ENCODE peak calls at places on chromosomes 16 and 17, in five cellular contexts. E is upper lobe of right lung, O is MCF 10A, Q is cardiac fibroblast, V is uterus. S is an unnamed sample.

GRCh38 chr16:17538942-17539341 is 68.2 kb upstream of the XYLT1 start:
- DNase-seq in E (no peak), O (no peak), Q (no peak), V (no peak), S (peak)

GRCh38 chr16:61957075-61957474 is 79.2 kb downstream of the CDH8 start:
- DNase-seq in E (no peak), O (no peak), Q (no peak), V (no peak), S (no peak)

GRCh38 chr16:84927621-84928591 is 83.4 kb downstream of the ZDHHC7 start:
- DNase-seq in E (no peak), O (no peak), Q (no peak), V (peak), S (no peak)

GRCh38 chr16:87445486-87445885 is 47.3 kb downstream of the ZCCHC14 start:
- DNase-seq in E (no peak), O (no peak), Q (no peak), V (no peak), S (no peak)

GRCh38 chr17:58764373-58764772 is 8.7 kb downstream of the PPM1E start:
- DNase-seq in E (peak), O (no peak), Q (no peak), V (no peak), S (no peak)

GRCh38 chr16:75341934-75342811 is 90.7 kb upstream of the BCAR1 start:
- DNase-seq in E (no peak), O (peak), Q (peak), V (no peak), S (peak)

GRCh38 chr17:75003070-75003956 is 9.2 kb upstream of the MRPL58 start:
- DNase-seq in E (no peak), O (no peak), Q (no peak), V (no peak), S (no peak)

GRCh38 chr16:7548796-7549318 is 216.2 kb downstream of the RBFOX1 start:
- DNase-seq in E (no peak), O (no peak), Q (no peak), V (no peak), S (no peak)

GRCh38 chr16:87075319-87075860 is 241.8 kb downstream of the C16orf95 start:
- DNase-seq in E (no peak), O (no peak), Q (no peak), V (no peak), S (no peak)

GRCh38 chr16:68214726-68215125 is 21.2 kb downstream of the ESRP2 start:
- DNase-seq in E (no peak), O (no peak), Q (no peak), V (no peak), S (no peak)

GRCh38 chr17:74748529-74749261 is at the start of gene NHERF1:
- DNase-seq in E (peak), O (peak), Q (peak), V (peak), S (peak)

GRCh38 chr17:38511126-38512108 is 83.2 kb downstream of the ARHGAP23 start:
- DNase-seq in E (no peak), O (peak), Q (peak), V (peak), S (peak)

GRCh38 chr16:72721981-72722380 is 325.9 kb downstream of the ZFHX3 start:
- DNase-seq in E (no peak), O (no peak), Q (no peak), V (no peak), S (no peak)

GRCh38 chr16:85778873-85779272 is 20.5 kb downstream of the EMC8 start:
- DNase-seq in E (no peak), O (no peak), Q (no peak), V (no peak), S (no peak)

GRCh38 chr17:49093131-49093530 is 39.4 kb upstream of the B4GALNT2 start:
- DNase-seq in E (no peak), O (peak), Q (no peak), V (no peak), S (no peak)

GRCh38 chr16:69270831-69271230 is 40.3 kb upstream of the VPS4A start:
- DNase-seq in E (no peak), O (no peak), Q (peak), V (no peak), S (no peak)

GRCh38 chr16:47644661-47645060 is 183.5 kb downstream of the PHKB start:
- DNase-seq in E (no peak), O (peak), Q (peak), V (no peak), S (no peak)

GRCh38 chr17:78364436-78365281 is 4.8 kb upstream of the SOCS3 start:
- DNase-seq in E (no peak), O (no peak), Q (no peak), V (no peak), S (no peak)

GRCh38 chr17:59220328-59221158 is at the start of gene GDPD1:
- DNase-seq in E (peak), O (peak), Q (peak), V (peak), S (peak)

GRCh38 chr17:82230627-82231311 is 1.9 kb downstream of the SLC16A3 start:
- DNase-seq in E (peak), O (peak), Q (peak), V (peak), S (peak)

GRCh38 chr17:75110307-75110937 is 653 bp downstream of the ARMC7 start:
- DNase-seq in E (no peak), O (no peak), Q (no peak), V (peak), S (no peak)

GRCh38 chr16:57638381-57638780 is 10.0 kb downstream of the ADGRG1 start:
- DNase-seq in E (no peak), O (no peak), Q (no peak), V (no peak), S (no peak)

GRCh38 chr17:74877592-74878543 is 5.1 kb upstream of the FDXR start:
- DNase-seq in E (no peak), O (peak), Q (peak), V (no peak), S (no peak)

GRCh38 chr16:57194512-57194911 is 8.4 kb downstream of the RSPRY1 start:
- DNase-seq in E (no peak), O (peak), Q (peak), V (no peak), S (peak)

GRCh38 chr16:88785106-88785924 is at the start of gene PIEZO1:
- DNase-seq in E (peak), O (peak), Q (peak), V (peak), S (peak)

GRCh38 chr16:58417600-58417999 is 25.3 kb downstream of the GINS3 start:
- DNase-seq in E (peak), O (no peak), Q (no peak), V (no peak), S (no peak)

GRCh38 chr16:23318639-23319038 is 16.5 kb downstream of the SCNN1B start:
- DNase-seq in E (peak), O (no peak), Q (no peak), V (no peak), S (no peak)

GRCh38 chr16:49521706-49522325 is 148.2 kb downstream of the C16orf78 start:
- DNase-seq in E (no peak), O (no peak), Q (no peak), V (no peak), S (no peak)

GRCh38 chr17:59366773-59367656 is 35.6 kb downstream of the YPEL2 start:
- DNase-seq in E (peak), O (no peak), Q (peak), V (peak), S (peak)

GRCh38 chr17:29038511-29039300 is 4.2 kb upstream of the PIPOX start:
- DNase-seq in E (no peak), O (no peak), Q (no peak), V (no peak), S (no peak)

GRCh38 chr17:29042026-29042678 is 789 bp upstream of the PIPOX start:
- DNase-seq in E (no peak), O (no peak), Q (no peak), V (no peak), S (no peak)

GRCh38 chr17:29039764-29040598 is 3.0 kb upstream of the PIPOX start:
- DNase-seq in E (no peak), O (peak), Q (peak), V (no peak), S (peak)

GRCh38 chr17:29042679-29043538 is at the start of gene PIPOX:
- DNase-seq in E (no peak), O (peak), Q (peak), V (no peak), S (no peak)

GRCh38 chr17:29041091-29041490 is 1.9 kb upstream of the PIPOX start:
- DNase-seq in E (no peak), O (no peak), Q (no peak), V (no peak), S (no peak)
- TF ChIP-seq CTCF in E (no peak), O (no peak), Q (no peak), V (no peak), S (no peak)

DNA sequence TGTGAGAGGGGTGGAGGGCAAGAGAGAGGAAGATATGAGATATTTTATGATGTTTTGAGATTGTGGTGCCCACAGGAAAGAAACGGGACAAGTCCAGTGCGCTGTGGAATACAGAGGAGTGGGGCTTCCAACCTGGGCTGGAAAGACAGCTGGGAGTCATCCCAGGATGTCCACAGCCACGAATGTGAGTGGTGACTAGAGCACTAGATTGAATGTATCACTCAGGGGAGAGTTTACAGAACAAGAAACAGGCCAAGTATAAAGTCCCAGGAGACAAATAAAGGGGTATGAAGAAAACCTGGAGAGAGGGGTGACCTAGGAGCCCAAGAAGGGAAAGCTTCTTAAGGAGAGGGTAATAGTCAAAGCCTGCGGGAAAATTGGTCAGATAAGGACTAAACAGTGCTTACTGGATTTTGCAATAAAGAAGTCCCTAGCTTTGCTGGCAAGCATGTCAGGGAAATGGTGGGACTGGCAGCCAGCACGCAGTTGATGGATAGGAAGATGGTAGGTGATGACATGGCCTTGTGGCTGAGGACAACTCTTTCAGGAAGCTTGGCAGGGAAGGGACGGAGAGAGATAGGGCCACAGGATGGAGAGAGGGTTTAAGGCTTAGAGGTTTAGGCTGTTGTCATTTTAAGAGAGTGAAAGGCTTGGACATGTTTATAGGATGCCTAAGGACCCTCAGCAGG is 114.5 kb downstream of the AXIN2 start:
- DNase-seq in E (no peak), O (no peak), Q (no peak), V (no peak), S (no peak)
- TF ChIP-seq CTCF in E (no peak), O (no peak), Q (no peak), V (no peak), S (no peak)

DNA sequence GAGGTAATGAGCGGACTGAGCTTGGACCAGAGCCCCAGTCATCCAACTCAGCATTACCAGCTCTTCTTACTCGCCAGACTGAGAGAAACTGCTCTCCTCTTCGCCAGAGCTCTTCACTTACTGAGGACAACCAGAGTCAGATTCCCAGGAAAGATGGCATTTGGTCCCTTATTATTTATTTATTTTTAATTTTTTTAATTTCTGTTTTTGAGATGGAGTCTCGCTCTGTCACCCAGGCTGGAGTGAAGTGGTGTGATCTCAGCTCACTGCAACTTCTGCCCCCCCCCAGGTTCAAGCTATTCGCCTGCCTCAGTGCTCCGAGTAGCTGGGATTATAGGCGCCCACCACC is 23.3 kb downstream of the DEXI start:
- DNase-seq in E (no peak), O (no peak), Q (no peak), V (no peak), S (no peak)
- TF ChIP-seq CTCF in E (no peak), O (no peak), Q (no peak), V (no peak), S (no peak)

GRCh38 chr17:21513012-21513570 is 136.9 kb downstream of the KCNJ12 start:
- DNase-seq in E (peak), O (peak), Q (peak), V (peak), S (peak)
- TF ChIP-seq CTCF in E (peak), O (peak), Q (peak), V (peak), S (peak)